ENCODE peak calls at places on chromosomes 3 and 15, in four cellular contexts. One of them, this sample, is unnamed.

GRCh38 chr3:111277226-111277625 is 205.6 kb downstream of the NECTIN3 start:
- DNase-seq in HCT116: no peak
- DNase-seq in K562: no peak
- DNase-seq in HepG2: no peak
- DNase-seq in this sample: no peak

GRCh38 chr3:187150599-187150998 is 11.3 kb upstream of the RPL39L start:
- DNase-seq in HCT116: no peak
- DNase-seq in K562: no peak
- DNase-seq in HepG2: peak
- DNase-seq in this sample: no peak

GRCh38 chr15:57827021-57827420 is 120.5 kb downstream of the POLR2M start:
- DNase-seq in HCT116: no peak
- DNase-seq in K562: no peak
- DNase-seq in HepG2: no peak
- DNase-seq in this sample: no peak

GRCh38 chr3:165617134-165617533 is 220.1 kb downstream of the BCHE start:
- DNase-seq in HCT116: no peak
- DNase-seq in K562: no peak
- DNase-seq in HepG2: no peak
- DNase-seq in this sample: no peak

GRCh38 chr3:174099724-174100123 is 702.2 kb downstream of the NLGN1 start:
- DNase-seq in HCT116: no peak
- DNase-seq in K562: no peak
- DNase-seq in HepG2: no peak
- DNase-seq in this sample: no peak

GRCh38 chr3:101216710-101217457 is 103.5 kb downstream of the IMPG2 start:
- DNase-seq in HCT116: no peak
- DNase-seq in K562: no peak
- DNase-seq in HepG2: no peak
- DNase-seq in this sample: no peak

GRCh38 chr15:91530951-91531582 is 322.4 kb upstream of the SLCO3A1 start:
- DNase-seq in HCT116: no peak
- DNase-seq in K562: no peak
- DNase-seq in HepG2: no peak
- DNase-seq in this sample: no peak

GRCh38 chr15:77541421-77542181 is 91.1 kb downstream of the LINGO1 start:
- DNase-seq in HCT116: no peak
- DNase-seq in K562: no peak
- DNase-seq in HepG2: no peak
- DNase-seq in this sample: no peak

GRCh38 chr3:132404276-132404675 is 13.0 kb upstream of the DNAJC13 start:
- DNase-seq in HCT116: no peak
- DNase-seq in K562: no peak
- DNase-seq in HepG2: no peak
- DNase-seq in this sample: peak

GRCh38 chr3:142459929-142460328 is 12.1 kb upstream of the XRN1 start:
- DNase-seq in HCT116: no peak
- DNase-seq in K562: no peak
- DNase-seq in HepG2: no peak
- DNase-seq in this sample: no peak

GRCh38 chr3:46477756-46478155 is 13.1 kb upstream of the LTF start:
- DNase-seq in HCT116: no peak
- DNase-seq in K562: no peak
- DNase-seq in HepG2: no peak
- DNase-seq in this sample: no peak

GRCh38 chr3:137768361-137769320 is 4.5 kb downstream of the SOX14 start:
- DNase-seq in HCT116: no peak
- DNase-seq in K562: no peak
- DNase-seq in HepG2: no peak
- DNase-seq in this sample: peak

GRCh38 chr15:45027220-45027619 is 4.2 kb downstream of the SORD start:
- DNase-seq in HCT116: no peak
- DNase-seq in K562: no peak
- DNase-seq in HepG2: no peak
- DNase-seq in this sample: peak

GRCh38 chr15:78449220-78449999 is 11.4 kb downstream of the IREB2 start:
- DNase-seq in HCT116: no peak
- DNase-seq in K562: no peak
- DNase-seq in HepG2: peak
- DNase-seq in this sample: no peak

GRCh38 chr3:108590443-108590842 is 921 bp downstream of the DZIP3 start:
- DNase-seq in HCT116: no peak
- DNase-seq in K562: no peak
- DNase-seq in HepG2: peak
- DNase-seq in this sample: peak

GRCh38 chr3:32888739-32889138 is 62.7 kb upstream of the CCR4 start:
- DNase-seq in HCT116: no peak
- DNase-seq in K562: no peak
- DNase-seq in HepG2: no peak
- DNase-seq in this sample: no peak

GRCh38 chr3:43620953-43621405 is 832 bp downstream of the ANO10 start:
- DNase-seq in HCT116: no peak
- DNase-seq in K562: no peak
- DNase-seq in HepG2: no peak
- DNase-seq in this sample: no peak

GRCh38 chr3:193345431-193345830 is 33.1 kb downstream of the ATP13A5 start:
- DNase-seq in HCT116: no peak
- DNase-seq in K562: no peak
- DNase-seq in HepG2: no peak
- DNase-seq in this sample: no peak

GRCh38 chr15:82875411-82876003 is 66.1 kb downstream of the WHAMM start:
- DNase-seq in HCT116: no peak
- DNase-seq in K562: no peak
- DNase-seq in HepG2: no peak
- DNase-seq in this sample: no peak

GRCh38 chr3:72829701-72830100 is 18.5 kb downstream of the SHQ1 start:
- DNase-seq in HCT116: no peak
- DNase-seq in K562: no peak
- DNase-seq in HepG2: no peak
- DNase-seq in this sample: no peak

GRCh38 chr15:68369931-68370767 is 61.8 kb downstream of the ITGA11 start:
- DNase-seq in HCT116: no peak
- DNase-seq in K562: no peak
- DNase-seq in HepG2: no peak
- DNase-seq in this sample: no peak

GRCh38 chr15:81338422-81339007 is 14.6 kb upstream of the STARD5 start:
- DNase-seq in HCT116: peak
- DNase-seq in K562: no peak
- DNase-seq in HepG2: no peak
- DNase-seq in this sample: no peak

GRCh38 chr3:126480251-126480650 is 4.6 kb upstream of the ZXDC start:
- DNase-seq in HCT116: no peak
- DNase-seq in K562: no peak
- DNase-seq in HepG2: no peak
- DNase-seq in this sample: no peak

GRCh38 chr3:72533584-72534473 is 314.4 kb downstream of the SHQ1 start:
- DNase-seq in HCT116: no peak
- DNase-seq in K562: no peak
- DNase-seq in HepG2: no peak
- DNase-seq in this sample: no peak

GRCh38 chr15:59940928-59941327 is 63.2 kb upstream of the FOXB1 start:
- DNase-seq in HCT116: no peak
- DNase-seq in K562: no peak
- DNase-seq in HepG2: no peak
- DNase-seq in this sample: no peak

GRCh38 chr3:170360916-170361315 is 3.4 kb downstream of the SKIL start:
- DNase-seq in HCT116: no peak
- DNase-seq in K562: no peak
- DNase-seq in HepG2: no peak
- DNase-seq in this sample: no peak

GRCh38 chr15:65189102-65189740 is 4.1 kb upstream of the CLPX start:
- DNase-seq in HCT116: peak
- DNase-seq in K562: peak
- DNase-seq in HepG2: peak
- DNase-seq in this sample: peak

GRCh38 chr15:85063522-85063921 is 81.9 kb downstream of the PDE8A start:
- DNase-seq in HCT116: no peak
- DNase-seq in K562: no peak
- DNase-seq in HepG2: no peak
- DNase-seq in this sample: no peak

GRCh38 chr3:143002083-143002712 is 828 bp downstream of the U2SURP start:
- DNase-seq in HCT116: no peak
- DNase-seq in K562: peak
- DNase-seq in HepG2: peak
- DNase-seq in this sample: peak

GRCh38 chr3:64685800-64686445 is 1.9 kb downstream of the ADAMTS9 start:
- DNase-seq in HCT116: peak
- DNase-seq in K562: peak
- DNase-seq in HepG2: peak
- DNase-seq in this sample: peak

GRCh38 chr3:11206316-11206715 is 52.0 kb downstream of the HRH1 start:
- DNase-seq in HCT116: no peak
- DNase-seq in K562: no peak
- DNase-seq in HepG2: no peak
- DNase-seq in this sample: no peak

GRCh38 chr15:58535894-58536293 is 104.1 kb downstream of the LIPC start:
- DNase-seq in HCT116: no peak
- DNase-seq in K562: no peak
- DNase-seq in HepG2: no peak
- DNase-seq in this sample: no peak

GRCh38 chr15:67521770-67522568 is 1.0 kb downstream of the C15orf61 start:
- DNase-seq in HCT116: no peak
- DNase-seq in K562: no peak
- DNase-seq in HepG2: no peak
- DNase-seq in this sample: peak

GRCh38 chr15:39646425-39646824 is 65.5 kb downstream of the THBS1 start:
- DNase-seq in HCT116: no peak
- DNase-seq in K562: no peak
- DNase-seq in HepG2: peak
- DNase-seq in this sample: no peak

GRCh38 chr15:25810631-25811077 is 52.5 kb downstream of the ATP10A start:
- DNase-seq in HCT116: no peak
- DNase-seq in K562: no peak
- DNase-seq in HepG2: no peak
- DNase-seq in this sample: no peak

GRCh38 chr3:66138336-66139234 is 82.2 kb upstream of the SLC25A26 start:
- DNase-seq in HCT116: peak
- DNase-seq in K562: peak
- DNase-seq in HepG2: peak
- DNase-seq in this sample: peak

DNA sequence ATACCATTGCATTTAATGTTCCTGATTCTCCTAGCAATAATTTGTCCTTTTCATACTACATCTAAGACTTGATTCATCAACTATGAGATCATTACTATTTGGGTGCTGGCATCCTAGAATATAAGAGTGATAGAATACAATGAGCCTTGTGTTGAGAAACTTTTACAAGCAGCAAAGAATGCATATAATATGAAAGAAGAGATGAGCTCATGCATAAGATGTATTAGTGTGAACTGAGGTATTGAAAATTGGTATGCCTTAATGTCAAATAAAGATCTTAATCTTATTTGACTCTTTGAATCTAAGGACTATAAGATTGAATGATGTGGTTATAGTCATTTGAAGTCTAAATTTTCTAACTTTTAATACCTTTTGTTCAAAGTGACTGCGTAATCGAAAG is 220.0 kb upstream of the ARHGEF26 start:
- DNase-seq in HCT116: peak
- DNase-seq in K562: no peak
- DNase-seq in HepG2: no peak
- DNase-seq in this sample: no peak
- TF ChIP-seq ELF1 in HCT116: no peak
- TF ChIP-seq ELF1 in K562: no peak
- TF ChIP-seq ELF1 in HepG2: no peak
- TF ChIP-seq ELF1 in this sample: no peak

DNA sequence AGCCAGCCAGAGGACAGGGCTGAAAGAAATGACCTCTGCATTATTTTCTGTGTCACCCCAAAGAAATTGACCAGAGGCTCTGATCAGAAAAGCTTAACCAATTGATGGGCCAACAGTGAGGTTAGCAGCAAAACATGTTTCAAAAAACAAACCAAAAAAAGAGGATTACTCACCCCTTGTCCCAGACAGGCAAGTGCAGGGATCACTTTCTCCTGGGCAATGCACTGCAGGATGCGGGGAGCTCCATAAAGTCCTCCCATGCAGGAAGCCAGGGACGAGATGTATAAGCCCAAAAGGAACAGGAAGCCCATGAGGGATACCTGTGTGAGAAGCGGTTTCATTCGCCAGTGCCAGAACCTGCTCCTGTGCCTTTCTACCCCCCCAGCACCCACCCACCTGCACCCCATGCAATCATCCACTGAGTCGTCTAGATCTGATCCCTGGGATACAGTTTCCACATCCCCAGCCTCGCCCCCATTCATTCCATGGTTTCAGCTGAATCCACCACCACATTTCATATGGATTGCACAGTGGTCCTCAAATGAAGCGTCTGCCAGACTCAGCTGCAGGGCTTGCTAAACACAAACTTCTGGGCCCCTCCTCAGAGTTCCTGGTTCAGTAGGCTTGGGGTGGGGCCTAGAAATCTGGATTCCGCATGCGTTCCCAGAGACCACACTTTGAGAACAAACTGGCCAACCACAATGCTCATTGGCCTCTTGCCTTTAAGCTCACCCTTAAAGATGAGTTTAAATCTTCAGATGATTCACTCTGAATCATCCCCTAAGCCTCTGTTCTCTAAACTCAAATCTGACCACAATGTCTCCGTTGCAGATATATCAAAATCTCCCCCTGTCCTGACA is 54.4 kb upstream of the HEG1 start:
- DNase-seq in HCT116: peak
- DNase-seq in K562: no peak
- DNase-seq in HepG2: no peak
- DNase-seq in this sample: no peak
- H3K9ac ChIP-seq in HCT116: no peak
- H3K9ac ChIP-seq in K562: no peak
- H3K9ac ChIP-seq in HepG2: no peak
- H3K9ac ChIP-seq in this sample: no peak

DNA sequence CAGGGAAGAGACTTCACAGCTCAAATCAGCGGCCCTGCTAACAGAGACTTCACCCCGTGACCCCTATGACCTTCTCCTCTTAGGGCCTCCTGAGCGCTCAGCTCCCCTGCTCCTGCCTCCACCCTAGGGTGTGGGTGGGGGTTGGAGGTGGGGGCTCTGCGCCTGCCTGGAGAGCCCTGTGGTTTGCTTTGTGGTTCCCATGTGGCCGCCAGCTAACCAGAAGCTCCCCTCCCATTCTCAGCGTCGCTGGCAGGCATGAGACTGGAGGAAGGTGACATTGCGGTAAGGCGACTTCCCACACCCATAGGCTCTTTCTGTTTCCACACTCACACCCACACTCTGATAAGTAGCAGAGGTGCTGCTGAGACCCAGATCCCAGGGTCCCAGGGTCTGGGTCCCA is 27.6 kb downstream of the XYLB start:
- DNase-seq in HCT116: no peak
- DNase-seq in K562: no peak
- DNase-seq in HepG2: no peak
- DNase-seq in this sample: no peak
- TF ChIP-seq ELF1 in HCT116: no peak
- TF ChIP-seq ELF1 in K562: no peak
- TF ChIP-seq ELF1 in HepG2: no peak
- TF ChIP-seq ELF1 in this sample: no peak

DNA sequence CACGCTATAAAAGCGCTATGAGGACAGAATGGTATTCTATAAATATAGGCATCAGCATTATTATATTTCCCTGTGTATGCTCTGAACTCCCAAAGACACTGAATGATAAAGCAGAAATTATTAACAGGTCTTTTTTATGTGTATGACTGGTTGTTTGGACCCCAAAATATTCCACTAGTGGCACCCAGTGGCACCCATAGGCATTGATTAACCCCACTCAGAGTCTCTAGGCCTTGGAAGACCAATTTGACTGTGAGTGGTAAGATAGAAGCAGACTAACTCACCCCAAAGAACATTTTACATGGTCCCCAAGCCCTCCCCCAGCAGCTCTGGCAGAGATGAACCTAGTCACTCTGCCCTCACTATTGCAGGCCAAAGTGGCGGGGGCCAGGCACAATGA is 45.4 kb upstream of the UBE2E1 start:
- DNase-seq in HCT116: no peak
- DNase-seq in K562: no peak
- DNase-seq in HepG2: no peak
- DNase-seq in this sample: no peak
- H3K9ac ChIP-seq in HCT116: no peak
- H3K9ac ChIP-seq in K562: no peak
- H3K9ac ChIP-seq in HepG2: no peak
- H3K9ac ChIP-seq in this sample: no peak